ENCODE peak calls at places on chromosomes 16 and 17, in six cellular contexts. R is HCT116, L is GM12878, M is SK-N-SH, C is K562, Y is H1. F is an unnamed sample.
A peak's percentile ranks its signal among the peaks of the same experiment; 100 is the strongest.

GRCh38 chr16:86088816-86089215 is 189.9 kb downstream of the IRF8 start:
- DNase-seq in R (no peak), L (no peak), M (no peak), C (no peak), Y (no peak), F (no peak)

GRCh38 chr16:66547101-66547989 is 2.6 kb downstream of the TK2 start:
- DNase-seq in R (no peak), L (no peak), M (no peak), C (no peak), Y (no peak), F (no peak)

GRCh38 chr16:58842156-58842555 is 108.0 kb upstream of the GOT2 start:
- DNase-seq in R (no peak), L (no peak), M (no peak), C (no peak), Y (no peak), F (no peak)

GRCh38 chr17:18206962-18207361 is 18.5 kb upstream of the LLGL1 start:
- DNase-seq in R (no peak), L (no peak), M (no peak), C (no peak), Y (no peak), F (no peak)

GRCh38 chr17:58998871-58999270 is 107.8 kb downstream of the TRIM37 start:
- DNase-seq in R (no peak), L (no peak), M (no peak), C (no peak), Y (no peak), F (no peak)

GRCh38 chr17:27466748-27467375 is 10.6 kb downstream of the KSR1 start:
- DNase-seq in R (no peak), L (peak; percentile 87), M (no peak), C (peak; percentile 36), Y (no peak), F (no peak)

GRCh38 chr17:79123988-79124387 is 49.4 kb downstream of the ENGASE start:
- DNase-seq in R (no peak), L (no peak), M (no peak), C (no peak), Y (no peak), F (no peak)

GRCh38 chr17:82668024-82668630 is 19.9 kb upstream of the WDR45B start:
- DNase-seq in R (no peak), L (no peak), M (no peak), C (no peak), Y (no peak), F (no peak)

GRCh38 chr16:53428681-53429080 is 5.6 kb upstream of the RBL2 start:
- DNase-seq in R (no peak), L (no peak), M (no peak), C (no peak), Y (no peak), F (no peak)

GRCh38 chr17:34562387-34562786 is 17.0 kb upstream of the TMEM132E start:
- DNase-seq in R (no peak), L (no peak), M (peak; percentile 45), C (peak; percentile 26), Y (no peak), F (no peak)

GRCh38 chr17:76382305-76382802 is 2.1 kb upstream of the SPHK1 start:
- DNase-seq in R (no peak), L (no peak), M (peak; percentile 54), C (no peak), Y (peak; percentile 84), F (peak; percentile 97)

GRCh38 chr17:82370471-82371332 is 863 bp upstream of the UTS2R start:
- DNase-seq in R (no peak), L (no peak), M (peak; percentile 51), C (no peak), Y (no peak), F (no peak)

GRCh38 chr17:4631836-4632582 is 9.5 kb downstream of the ALOX15 start:
- DNase-seq in R (no peak), L (no peak), M (no peak), C (no peak), Y (peak; percentile 53), F (no peak)

GRCh38 chr17:82177276-82177675 is 35.4 kb downstream of the CCDC57 start:
- DNase-seq in R (no peak), L (no peak), M (no peak), C (no peak), Y (no peak), F (no peak)

GRCh38 chr17:42120161-42121065 is 754 bp downstream of the KAT2A start:
- DNase-seq in R (no peak), L (no peak), M (peak; percentile 91), C (peak; percentile 73), Y (peak; percentile 73), F (peak; percentile 43)

GRCh38 chr17:35002876-35003551 is 22.7 kb downstream of the LIG3 start:
- DNase-seq in R (no peak), L (no peak), M (no peak), C (no peak), Y (no peak), F (no peak)

GRCh38 chr16:65122974-65123845 is 1.3 kb upstream of the CDH11 start:
- DNase-seq in R (no peak), L (no peak), M (peak; percentile 72), C (no peak), Y (no peak), F (no peak)

GRCh38 chr17:75010683-75011406 is 1.6 kb upstream of the MRPL58 start:
- DNase-seq in R (no peak), L (no peak), M (peak; percentile 91), C (peak; percentile 23), Y (no peak), F (peak; percentile 68)

GRCh38 chr16:138049-138417 is 440 bp downstream of the NPRL3 start:
- DNase-seq in R (no peak), L (no peak), M (peak; percentile 76), C (peak; percentile 59), Y (peak; percentile 71), F (no peak)

GRCh38 chr16:87993901-87994300 is 42.7 kb downstream of the BANP start:
- DNase-seq in R (no peak), L (no peak), M (no peak), C (no peak), Y (no peak), F (no peak)

GRCh38 chr17:28711723-28712036 is at the start of gene PROCA1:
- DNase-seq in R (no peak), L (no peak), M (no peak), C (peak; percentile 72), Y (no peak), F (no peak)

GRCh38 chr17:80475949-80476876 is at the start of gene NPTX1:
- DNase-seq in R (no peak), L (no peak), M (peak; percentile 87), C (no peak), Y (peak; percentile 64), F (no peak)

GRCh38 chr17:74547736-74548135 is 1.8 kb upstream of the CD300C start:
- DNase-seq in R (no peak), L (no peak), M (no peak), C (no peak), Y (no peak), F (no peak)

GRCh38 chr17:72477529-72477928 is 356.7 kb downstream of the SOX9 start:
- DNase-seq in R (no peak), L (no peak), M (no peak), C (no peak), Y (no peak), F (no peak)
- TF ChIP-seq JUND in R (no peak), L (no peak), M (no peak), C (no peak), Y (no peak), F (no peak)

GRCh38 chr17:77529328-77529650 is 388.5 kb downstream of the SEC14L1 start:
- DNase-seq in R (no peak), L (no peak), M (no peak), C (no peak), Y (no peak), F (no peak)
- TF ChIP-seq YY1 in R (no peak), L (no peak), M (no peak), C (no peak), Y (no peak), F (no peak)

DNA sequence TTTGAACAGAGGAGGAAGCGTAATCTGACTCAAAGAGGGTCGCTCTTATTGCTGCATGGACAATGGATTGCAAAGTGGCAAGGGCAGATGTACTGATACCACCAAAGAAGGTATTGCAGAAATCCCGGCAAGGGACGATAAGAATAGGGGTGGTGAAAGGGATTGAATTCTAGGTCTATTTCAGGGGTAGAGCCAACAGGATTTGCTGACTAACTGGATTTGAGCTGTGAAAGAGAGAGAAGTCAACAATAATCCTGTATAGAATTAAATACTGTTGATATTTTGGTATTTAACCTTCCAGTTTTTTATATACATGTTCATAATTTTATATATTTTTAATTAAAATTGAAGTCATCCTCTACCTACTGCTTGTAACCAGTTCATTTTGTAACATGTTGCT is 19.4 kb upstream of the ABCA3 start:
- DNase-seq in R (no peak), L (no peak), M (no peak), C (no peak), Y (no peak), F (no peak)
- TF ChIP-seq JUND in R (no peak), L (no peak), M (no peak), C (no peak), Y (no peak), F (no peak)

DNA sequence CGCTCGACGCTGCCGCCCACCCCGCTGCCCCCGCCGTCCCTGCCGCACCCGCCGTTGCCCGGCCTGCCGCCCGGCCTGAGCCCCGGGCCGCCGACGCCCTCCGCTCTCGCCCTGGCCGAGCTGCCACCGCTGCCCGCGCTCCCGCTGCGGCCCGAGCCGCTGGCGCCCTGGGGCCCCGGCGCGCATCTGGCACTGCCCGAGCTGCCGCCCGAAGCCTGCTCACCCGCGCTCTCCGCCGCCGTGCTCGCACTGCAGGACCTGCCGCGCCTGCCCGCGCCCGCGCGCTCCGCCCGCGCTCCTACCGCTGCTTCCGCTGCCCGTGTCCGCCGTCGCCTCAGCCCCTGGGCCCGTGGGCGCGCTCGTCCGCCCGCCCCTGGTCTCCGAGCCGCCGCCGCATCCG is 8.4 kb upstream of the CLDN9 start:
- DNase-seq in R (no peak), L (no peak), M (no peak), C (no peak), Y (no peak), F (no peak)
- TF ChIP-seq YY1 in R (no peak), L (no peak), M (no peak), C (no peak), Y (no peak), F (no peak)

GRCh38 chr17:16872351-16872751 is 99.6 kb downstream of the TNFRSF13B start:
- DNase-seq in R (no peak), L (no peak), M (no peak), C (no peak), Y (no peak), F (no peak)

GRCh38 chr17:16875662-16876061 is 96.3 kb downstream of the TNFRSF13B start:
- DNase-seq in R (no peak), L (no peak), M (no peak), C (no peak), Y (no peak), F (no peak)

GRCh38 chr17:16873654-16874035 is 98.3 kb downstream of the TNFRSF13B start:
- DNase-seq in R (no peak), L (no peak), M (no peak), C (no peak), Y (no peak), F (no peak)

GRCh38 chr17:16870253-16871245 is 101.4 kb downstream of the TNFRSF13B start:
- DNase-seq in R (no peak), L (no peak), M (no peak), C (no peak), Y (no peak), F (no peak)

GRCh38 chr17:16872836-16873653 is 98.9 kb downstream of the TNFRSF13B start:
- DNase-seq in R (peak; percentile 45), L (no peak), M (peak; percentile 83), C (peak; percentile 74), Y (peak; percentile 86), F (no peak)
- TF ChIP-seq JUND in R (no peak), L (no peak), M (no peak), C (no peak), Y (no peak), F (no peak)

F was measured in HepG2.